ENCODE peak calls at places on chromosomes 3 and 15, in eight cellular contexts. B, J, X, A, F, L, D and H are unnamed samples.

GRCh38 chr3:30321065-30321464 is 285.3 kb upstream of the TGFBR2 start:
- DNase-seq in F (no peak), B (no peak), L (no peak), X (no peak), J (no peak), D (no peak), A (no peak), H (no peak)

GRCh38 chr3:69647710-69648109 is 91.6 kb upstream of the MITF start:
- DNase-seq in D (no peak), B (no peak), X (no peak), L (no peak), J (no peak), F (no peak), A (no peak), H (no peak)

GRCh38 chr15:32956006-32956405 is 238.2 kb downstream of the GREM1 start:
- DNase-seq in X (peak), L (no peak), A (no peak), F (peak), B (no peak), D (peak), J (no peak), H (no peak)

GRCh38 chr3:117853923-117854322 is 1144.3 kb downstream of the TUSC7 start:
- DNase-seq in X (no peak), F (no peak), J (no peak), B (no peak), L (no peak), A (no peak), D (no peak), H (no peak)

GRCh38 chr3:113405180-113405579 is 36.1 kb downstream of the CFAP44 start:
- DNase-seq in A (no peak), X (no peak), F (no peak), J (no peak), L (no peak), D (no peak), B (no peak), H (no peak)

GRCh38 chr3:45884368-45885201 is 1.8 kb upstream of the CCR9 start:
- DNase-seq in D (no peak), F (no peak), A (no peak), J (no peak), X (no peak), B (no peak), L (no peak), H (no peak)

GRCh38 chr3:115151921-115152320 is 4.8 kb upstream of the ZBTB20 start:
- DNase-seq in X (no peak), J (no peak), F (no peak), A (no peak), D (no peak), L (no peak), B (no peak), H (no peak)

GRCh38 chr3:182259579-182259978 is 533.7 kb upstream of the ATP11B start:
- DNase-seq in A (no peak), F (peak), B (no peak), L (peak), D (no peak), J (no peak), X (no peak), H (no peak)

DNA sequence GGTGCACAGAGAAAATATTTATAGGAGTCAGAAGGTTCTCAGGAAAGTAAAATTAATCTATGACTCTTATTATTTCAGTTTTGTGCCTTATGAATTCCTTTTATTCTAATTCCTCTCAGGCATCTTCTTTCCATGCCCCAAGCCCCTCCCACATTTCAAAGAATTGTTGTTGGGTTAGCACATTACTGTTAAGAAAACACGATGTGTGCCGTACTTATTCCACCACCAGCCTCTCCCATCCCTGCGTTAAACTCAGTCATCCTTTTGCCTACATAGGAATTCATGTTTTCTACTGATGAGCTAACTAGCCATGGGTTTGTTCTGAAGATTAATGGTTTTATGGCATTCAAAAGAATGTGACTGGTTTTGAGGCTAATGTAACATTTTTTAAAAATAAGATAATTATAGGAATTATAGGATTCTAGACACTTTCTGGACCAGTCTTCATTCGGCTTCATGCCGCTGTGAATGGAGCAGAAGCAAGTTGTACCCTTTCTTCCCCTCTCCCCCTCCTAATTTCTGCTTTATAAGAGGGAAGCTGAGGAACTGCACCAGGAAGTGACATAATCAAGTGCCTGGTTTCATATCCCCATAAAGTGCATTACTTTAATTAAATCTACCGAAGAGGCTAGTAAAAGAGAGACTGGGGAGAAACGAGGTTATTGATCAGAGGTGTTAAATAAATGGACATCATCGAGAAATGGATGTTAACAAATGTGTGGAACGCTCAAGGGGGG is 12.3 kb upstream of the MB21D2 start:
- DNase-seq in D (no peak), L (no peak), A (no peak), X (no peak), F (no peak), J (no peak), B (no peak), H (no peak)
- H3K27ac ChIP-seq in D (no peak), L (no peak), A (no peak), X (no peak), F (no peak), J (no peak), B (no peak), H (no peak)

GRCh38 chr3:150194513-150194912 is 213.6 kb upstream of the TSC22D2 start:
- DNase-seq in L (no peak), J (no peak), B (no peak), X (no peak), A (no peak), F (no peak), D (no peak), H (no peak)

DNA sequence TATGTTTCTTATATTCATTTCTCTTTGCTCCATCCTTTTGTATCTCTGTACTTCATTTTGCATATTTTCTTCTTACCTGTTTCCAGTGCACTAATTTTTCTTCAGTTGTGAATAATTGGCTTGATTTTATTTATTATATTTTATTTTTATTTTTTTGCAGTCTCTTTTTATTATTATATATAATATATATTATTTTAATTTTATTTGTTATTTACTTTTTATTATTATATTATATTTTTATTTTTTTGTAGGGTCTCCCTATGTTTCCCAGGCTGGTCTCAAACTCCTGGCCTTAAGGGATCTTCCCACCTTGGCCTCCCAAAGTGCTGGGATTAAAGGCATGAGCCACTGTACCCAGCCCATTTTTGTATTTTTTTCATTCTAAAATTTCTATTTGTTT is 213.1 kb upstream of the TSC22D2 start:
- DNase-seq in X (no peak), A (no peak), L (no peak), F (no peak), D (no peak), B (no peak), J (no peak), H (no peak)
- H3K27ac ChIP-seq in X (no peak), A (no peak), L (no peak), F (no peak), D (no peak), B (no peak), J (no peak), H (no peak)

GRCh38 chr15:62612183-62612733 is 430.3 kb upstream of the TPM1 start:
- DNase-seq in A (no peak), X (no peak), B (no peak), D (no peak), J (no peak), F (no peak), L (no peak), H (no peak)

GRCh38 chr15:62608369-62608768 is 434.2 kb upstream of the TPM1 start:
- DNase-seq in F (no peak), B (no peak), J (no peak), A (no peak), D (no peak), X (no peak), L (no peak), H (no peak)

GRCh38 chr15:62612771-62613170 is 429.8 kb upstream of the TPM1 start:
- DNase-seq in J (no peak), A (no peak), D (no peak), L (no peak), B (no peak), X (no peak), F (no peak), H (no peak)

GRCh38 chr15:62611002-62611401 is 431.5 kb upstream of the TPM1 start:
- DNase-seq in B (no peak), J (no peak), A (no peak), L (no peak), X (no peak), D (no peak), F (no peak), H (no peak)

DNA sequence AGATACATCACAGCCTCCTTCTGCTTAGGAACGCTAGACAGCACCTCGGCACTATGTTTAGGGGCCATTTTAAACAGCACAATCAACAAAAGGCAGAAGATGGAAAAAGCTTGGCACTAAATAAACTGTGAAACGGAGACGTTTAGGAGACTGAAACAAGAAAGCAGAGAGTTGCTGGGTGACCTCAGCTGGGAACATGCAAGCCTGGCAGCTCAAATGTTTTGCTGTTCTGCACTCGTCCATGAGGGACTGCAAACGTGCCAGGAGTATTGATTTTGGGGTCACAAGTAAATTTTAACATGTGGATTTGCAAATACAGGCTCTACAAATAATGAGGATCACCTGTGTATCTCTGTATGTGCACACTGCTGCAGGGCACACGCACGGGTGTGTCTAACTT is 432.0 kb upstream of the TPM1 start:
- DNase-seq in L (no peak), B (no peak), J (no peak), D (no peak), F (no peak), X (no peak), A (no peak), H (no peak)
- H3K27ac ChIP-seq in L (no peak), B (no peak), J (no peak), D (no peak), F (no peak), X (no peak), A (no peak), H (no peak)

GRCh38 chr3:150469931-150470740 is 62.0 kb downstream of the TSC22D2 start:
- DNase-seq in X (peak), B (no peak), D (no peak), J (peak), L (no peak), F (no peak), A (no peak), H (no peak)

GRCh38 chr3:150464684-150465083 is 56.6 kb downstream of the TSC22D2 start:
- DNase-seq in A (no peak), D (no peak), L (no peak), F (no peak), B (no peak), J (no peak), X (no peak), H (no peak)

GRCh38 chr3:150467381-150467780 is 59.3 kb downstream of the TSC22D2 start:
- DNase-seq in D (no peak), L (no peak), J (no peak), B (no peak), A (no peak), F (no peak), X (no peak), H (no peak)

GRCh38 chr3:150472421-150472820 is 64.3 kb downstream of the TSC22D2 start:
- DNase-seq in L (no peak), X (no peak), D (no peak), B (no peak), J (no peak), F (no peak), A (no peak), H (no peak)

DNA sequence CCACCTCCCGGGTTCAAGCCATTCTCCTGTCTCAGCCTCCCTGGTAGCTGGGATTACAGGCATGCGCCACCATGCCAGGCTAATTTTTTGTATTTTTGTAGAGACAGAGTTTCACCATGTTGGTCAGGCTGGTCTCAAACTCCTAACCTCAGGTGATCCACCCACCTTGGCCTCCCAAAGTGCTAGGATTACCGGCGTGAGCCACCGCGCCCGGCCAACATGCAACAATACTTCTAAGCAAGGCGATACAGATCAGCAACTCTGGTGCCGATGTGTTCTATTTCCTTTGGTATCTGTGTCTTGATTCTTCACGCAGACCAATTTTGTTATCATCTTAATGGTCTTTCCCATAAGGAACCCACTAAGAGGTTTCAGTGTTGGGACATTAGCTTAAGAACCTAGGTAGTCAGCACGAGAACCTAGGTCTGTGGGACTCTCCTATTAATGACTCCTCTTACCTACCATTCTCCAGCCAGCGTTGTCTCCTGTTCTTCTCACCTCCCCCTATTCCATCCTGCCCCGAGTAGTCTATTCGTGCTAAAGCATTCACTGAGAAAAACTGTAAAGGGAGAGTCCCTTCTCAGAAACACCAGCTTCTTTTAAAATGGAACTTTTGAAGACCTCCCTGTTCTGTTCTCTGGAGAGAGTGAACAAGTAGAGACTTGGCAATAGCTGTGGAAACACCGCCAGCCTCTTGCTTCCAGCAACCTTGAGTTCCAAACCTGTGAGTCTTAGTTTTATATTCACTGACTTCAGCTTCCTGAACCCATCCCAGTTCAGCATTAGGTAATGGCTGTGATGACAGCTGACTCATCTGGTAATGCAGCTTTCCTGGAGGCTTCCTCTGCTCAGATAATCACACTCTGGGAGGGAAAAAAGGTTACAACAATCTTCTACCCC is 61.2 kb downstream of the TSC22D2 start:
- DNase-seq in F (peak), B (peak), D (no peak), L (peak), X (peak), A (no peak), J (peak), H (no peak)
- H3K27ac ChIP-seq in F (peak), B (peak), D (no peak), L (no peak), X (peak), A (no peak), J (peak), H (no peak)